ENCODE peak calls at places on chromosomes 7 and 10, in six cellular contexts. S is spleen, F is stomach, W is prostate gland, M is ovary, P is gastrocnemius medialis. J is an unnamed sample.

GRCh38 chr7:29346574-29346973 is 152.0 kb downstream of the CHN2 start:
- DNase-seq in S (no peak), F (no peak), W (no peak), M (no peak), P (no peak), J (no peak)

GRCh38 chr7:14332155-14332554 is 342.7 kb upstream of the ETV1 start:
- DNase-seq in S (no peak), F (no peak), W (no peak), M (no peak), P (no peak), J (no peak)

GRCh38 chr7:66296555-66296954 is 91.4 kb downstream of the TPST1 start:
- DNase-seq in S (no peak), F (no peak), W (no peak), M (no peak), P (no peak), J (no peak)

GRCh38 chr7:122675011-122675410 is 23.9 kb downstream of the RNF133 start:
- DNase-seq in S (no peak), F (no peak), W (peak; percentile 27), M (no peak), P (no peak), J (no peak)

GRCh38 chr7:114930829-114931655 is 9.1 kb downstream of the MDFIC start:
- DNase-seq in S (no peak), F (no peak), W (no peak), M (no peak), P (no peak), J (no peak)

GRCh38 chr7:16989883-16990413 is 108.2 kb upstream of the AGR3 start:
- DNase-seq in S (no peak), F (peak; percentile 91), W (peak; percentile 98), M (peak; percentile 23), P (peak; percentile 62), J (no peak)

GRCh38 chr7:2717293-2717904 is 29.4 kb downstream of the AMZ1 start:
- DNase-seq in S (peak; percentile 83), F (peak; percentile 54), W (peak; percentile 69), M (peak; percentile 58), P (peak; percentile 53), J (no peak)

GRCh38 chr7:26143298-26144044 is 8.5 kb upstream of the NFE2L3 start:
- DNase-seq in S (no peak), F (no peak), W (no peak), M (no peak), P (no peak), J (no peak)

GRCh38 chr7:71990138-71990462 is 422.0 kb downstream of the CALN1 start:
- DNase-seq in S (no peak), F (no peak), W (no peak), M (no peak), P (no peak), J (no peak)

GRCh38 chr7:155947051-155947450 is 134.8 kb upstream of the SHH start:
- DNase-seq in S (no peak), F (peak; percentile 25), W (no peak), M (no peak), P (no peak), J (no peak)

GRCh38 chr10:86661161-86662025 is 6.9 kb upstream of the LDB3 start:
- DNase-seq in S (peak; percentile 72), F (peak; percentile 42), W (no peak), M (peak; percentile 74), P (peak; percentile 98), J (no peak)

GRCh38 chr10:119309423-119309770 is 102.0 kb downstream of the GRK5 start:
- DNase-seq in S (no peak), F (no peak), W (no peak), M (no peak), P (no peak), J (no peak)

GRCh38 chr10:78203915-78204818 is 170.5 kb downstream of the RPS24 start:
- DNase-seq in S (no peak), F (no peak), W (no peak), M (no peak), P (no peak), J (no peak)

GRCh38 chr10:32692174-32692573 is 246.2 kb downstream of the CCDC7 start:
- DNase-seq in S (no peak), F (no peak), W (no peak), M (no peak), P (no peak), J (no peak)

GRCh38 chr7:1899951-1900762 is 230.1 kb downstream of the ELFN1 start:
- DNase-seq in S (peak; percentile 63), F (no peak), W (no peak), M (no peak), P (no peak), J (no peak)

GRCh38 chr10:110643670-110644597 is at the start of gene RBM20:
- DNase-seq in S (peak; percentile 77), F (no peak), W (no peak), M (no peak), P (peak; percentile 75), J (no peak)

GRCh38 chr7:158085741-158086695 is 501.6 kb downstream of the PTPRN2 start:
- DNase-seq in S (peak; percentile 41), F (no peak), W (no peak), M (no peak), P (no peak), J (no peak)

GRCh38 chr10:88493676-88494483 is 89.2 kb downstream of the RNLS start:
- DNase-seq in S (no peak), F (no peak), W (no peak), M (no peak), P (no peak), J (no peak)

GRCh38 chr10:97319671-97320479 is 804 bp downstream of the FRAT1 start:
- DNase-seq in S (peak; percentile 94), F (peak; percentile 70), W (no peak), M (peak; percentile 31), P (peak; percentile 44), J (peak; percentile 6)

GRCh38 chr10:98172073-98172472 is 37.6 kb downstream of the R3HCC1L start:
- DNase-seq in S (no peak), F (no peak), W (peak; percentile 43), M (no peak), P (peak; percentile 22), J (no peak)

GRCh38 chr7:161786-162185 is 30.6 kb upstream of the FAM20C start:
- DNase-seq in S (peak; percentile 69), F (no peak), W (no peak), M (no peak), P (no peak), J (no peak)

GRCh38 chr7:163971-164881 is 28.1 kb upstream of the FAM20C start:
- DNase-seq in S (peak; percentile 59), F (no peak), W (no peak), M (no peak), P (no peak), J (no peak)

GRCh38 chr7:164882-165660 is 27.3 kb upstream of the FAM20C start:
- DNase-seq in S (peak; percentile 64), F (peak; percentile 82), W (peak; percentile 43), M (no peak), P (no peak), J (no peak)

GRCh38 chr7:162583-163297 is 29.6 kb upstream of the FAM20C start:
- DNase-seq in S (peak; percentile 45), F (no peak), W (no peak), M (no peak), P (no peak), J (no peak)

DNA sequence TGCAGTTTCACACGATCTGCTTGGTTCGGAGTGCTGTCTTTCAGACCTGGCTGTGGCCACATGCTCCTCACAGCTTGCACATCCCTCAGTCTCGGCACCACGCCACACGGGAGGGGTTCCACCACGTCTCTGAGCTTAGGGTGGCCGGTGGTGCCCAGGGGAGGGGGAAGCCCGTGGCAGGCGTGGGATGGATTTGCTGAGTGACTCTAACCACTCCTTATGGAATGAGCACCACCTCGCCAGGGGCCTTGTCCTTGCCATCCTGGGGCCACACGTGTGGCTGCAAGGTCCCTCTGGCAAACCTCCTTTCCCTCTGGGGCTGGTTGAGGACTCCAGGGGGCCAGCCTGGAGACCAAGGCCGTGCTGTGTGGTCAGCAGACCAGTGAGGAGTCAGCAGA is 29.1 kb upstream of the FAM20C start:
- DNase-seq in S (peak; percentile 66), F (no peak), W (no peak), M (no peak), P (no peak), J (no peak)
- H3K27me3 ChIP-seq in S (no peaks in the 10 kb centered on the region), F (no peaks in the 10 kb centered on the region), W (no peaks in the 10 kb centered on the region), M (no peaks in the 10 kb centered on the region), P (no peaks in the 10 kb centered on the region), J (no peaks in the 10 kb centered on the region)

DNA sequence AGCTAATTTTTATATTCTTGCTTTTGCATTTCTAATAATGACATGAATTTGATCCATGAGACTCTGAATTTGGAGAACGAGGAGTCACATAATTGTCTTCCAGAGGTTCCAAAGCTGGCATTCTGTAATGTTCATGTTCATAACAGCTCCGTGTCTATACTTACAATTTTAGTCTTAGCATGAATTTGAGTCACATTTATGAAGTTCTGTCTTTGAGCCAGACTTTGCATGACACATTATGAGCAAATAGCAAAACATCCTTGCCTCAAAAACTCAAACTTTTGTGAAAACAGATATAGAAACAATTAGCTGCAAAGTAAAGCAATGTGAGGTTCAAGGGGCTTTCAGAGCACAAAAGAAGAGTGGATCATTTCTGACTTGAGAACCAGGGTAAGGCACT is 44.5 kb upstream of the CAV2 start:
- DNase-seq in S (no peak), F (no peak), W (no peak), M (no peak), P (no peak), J (no peak)
- H3K4me3 ChIP-seq in S (no peak overlapping the region), F (no peak overlapping the region), W (no peak overlapping the region), M (no peak overlapping the region), P (no peak overlapping the region), J (no peak overlapping the region)

DNA sequence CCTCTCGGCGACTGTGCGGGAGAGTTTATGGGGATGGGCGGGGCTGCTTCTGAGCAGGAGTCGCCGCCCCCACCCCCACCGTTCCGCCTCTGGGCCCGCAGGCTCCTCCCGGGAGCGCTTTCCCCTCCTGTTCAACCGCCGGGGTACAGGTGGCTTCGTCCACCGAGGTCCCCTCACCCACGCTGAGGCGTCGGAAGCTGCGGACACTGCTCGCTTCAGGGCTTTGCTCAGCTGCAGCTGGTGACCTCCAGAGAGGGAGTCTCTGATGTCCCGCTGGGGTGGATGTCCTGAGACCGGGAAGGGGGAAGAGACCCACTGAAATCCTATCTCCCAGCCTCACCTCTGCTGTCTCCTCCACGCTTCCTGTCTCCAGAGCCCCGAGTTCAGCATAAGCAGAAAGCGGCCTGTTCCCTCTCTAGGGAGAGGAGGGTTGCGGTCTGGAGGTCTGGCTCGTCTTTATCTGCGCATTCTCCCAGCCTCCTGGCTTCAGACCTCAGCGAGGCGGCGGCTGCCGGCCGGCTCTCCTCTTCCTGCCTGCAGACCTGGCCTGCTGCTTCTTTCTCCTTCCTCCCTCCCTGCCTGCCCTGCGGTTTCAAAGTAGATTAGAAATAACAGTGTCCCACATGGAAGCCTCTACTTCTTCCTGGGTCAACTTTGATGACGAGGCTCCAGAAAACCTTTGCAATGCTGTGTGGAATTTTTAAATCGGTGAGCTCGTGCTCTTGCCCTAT is 1.8 kb downstream of the CYP2E1 start:
- DNase-seq in S (no peak), F (peak; percentile 38), W (no peak), M (no peak), P (no peak), J (no peak)
- TF ChIP-seq POLR2A in S (no peak), F (no peak), W (no peak), M (no peak), P (no peak), J (no peak)

DNA sequence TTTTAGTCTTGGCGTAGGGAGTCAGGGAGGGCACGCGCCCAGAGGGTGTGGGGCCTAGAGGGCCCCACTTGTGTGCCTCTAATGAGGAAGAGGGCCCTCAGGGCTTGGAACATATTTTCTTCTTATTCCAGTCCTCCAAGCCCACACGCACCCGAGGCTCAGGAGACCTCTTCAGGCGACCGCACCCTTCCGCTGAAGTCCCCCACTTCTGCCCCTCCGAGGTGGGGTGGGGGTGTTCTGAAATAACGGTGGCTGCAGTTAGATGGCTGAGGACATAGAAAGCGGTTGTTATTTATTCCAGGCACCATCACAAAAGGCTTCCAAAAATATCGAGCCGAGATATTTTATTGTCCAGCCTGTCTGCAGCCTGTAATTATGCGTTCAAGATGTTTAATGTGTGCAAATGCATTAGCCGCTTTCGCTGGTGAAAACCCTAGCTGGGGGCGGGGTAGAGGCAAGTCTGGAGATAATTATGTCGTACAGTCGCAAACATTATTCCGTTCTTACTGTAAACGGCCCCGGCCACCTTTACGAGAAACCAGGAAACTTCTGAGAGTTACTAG is 12.8 kb upstream of the HOXA13 start:
- DNase-seq in S (no peak), F (no peak), W (no peak), M (no peak), P (no peak), J (no peak)
- H3K27me3 ChIP-seq in S (peaks cover 75% of the 10 kb centered on the region), F (peaks cover 19% of the 10 kb centered on the region), W (no peaks in the 10 kb centered on the region), M (no peaks in the 10 kb centered on the region), P (peaks cover 27% of the 10 kb centered on the region), J (peaks cover 40% of the 10 kb centered on the region)